ENCODE peak calls at places on chromosomes 11 and 22, in five cellular contexts. K is GM12878, L is HepG2, R is K562, Y is SK-N-SH. I is an unnamed sample.
A peak's percentile ranks its signal among the peaks of the same experiment; 100 is the strongest.

GRCh38 chr22:46045459-46046298 is 68.7 kb upstream of the WNT7B start:
- DNase-seq in K (no peak), L (no peak), R (no peak), Y (no peak), I (no peak)

GRCh38 chr22:32836286-32836859 is 34.9 kb downstream of the TIMP3 start:
- DNase-seq in K (no peak), L (peak; percentile 11), R (peak; percentile 51), Y (peak; percentile 51), I (no peak)

GRCh38 chr11:65403607-65404121 is 17.2 kb downstream of the FRMD8 start:
- DNase-seq in K (no peak), L (no peak), R (no peak), Y (no peak), I (no peak)

GRCh38 chr11:119433369-119433749 is 10.4 kb upstream of the THY1 start:
- DNase-seq in K (no peak), L (no peak), R (no peak), Y (no peak), I (no peak)

GRCh38 chr11:130772266-130773227 is 143.7 kb downstream of the SNX19 start:
- DNase-seq in K (no peak), L (no peak), R (no peak), Y (no peak), I (no peak)

GRCh38 chr22:44199164-44199563 is 18.4 kb downstream of the PARVG start:
- DNase-seq in K (no peak), L (no peak), R (no peak), Y (no peak), I (no peak)

GRCh38 chr11:12786891-12787290 is 112.7 kb downstream of the TEAD1 start:
- DNase-seq in K (no peak), L (no peak), R (no peak), Y (no peak), I (no peak)

GRCh38 chr11:9250139-9250582 is 15.0 kb downstream of the DENND5A start:
- DNase-seq in K (peak; percentile 77), L (no peak), R (no peak), Y (no peak), I (peak; percentile 27)

GRCh38 chr11:102318469-102318868 is 1.2 kb downstream of the BIRC3 start:
- DNase-seq in K (no peak), L (no peak), R (no peak), Y (no peak), I (no peak)

GRCh38 chr11:126079640-126080205 is 17.1 kb upstream of the CDON start:
- DNase-seq in K (no peak), L (peak; percentile 63), R (no peak), Y (peak; percentile 62), I (no peak)

GRCh38 chr11:794766-795637 is 3.1 kb downstream of the SLC25A22 start:
- DNase-seq in K (no peak), L (no peak), R (no peak), Y (no peak), I (no peak)

GRCh38 chr11:33214187-33214586 is 43.0 kb upstream of the HIPK3 start:
- DNase-seq in K (no peak), L (no peak), R (no peak), Y (no peak), I (no peak)

GRCh38 chr11:101083334-101083733 is 46.3 kb downstream of the PGR start:
- DNase-seq in K (no peak), L (no peak), R (no peak), Y (no peak), I (no peak)

GRCh38 chr11:131811380-131811779 is 441.0 kb downstream of the NTM start:
- DNase-seq in K (no peak), L (no peak), R (no peak), Y (no peak), I (no peak)

GRCh38 chr11:62450543-62451242 is 31.9 kb downstream of the SCGB1A1 start:
- DNase-seq in K (no peak), L (no peak), R (no peak), Y (no peak), I (no peak)

GRCh38 chr22:29194269-29194668 is 11.4 kb upstream of the EMID1 start:
- DNase-seq in K (no peak), L (no peak), R (peak; percentile 52), Y (no peak), I (no peak)

GRCh38 chr11:460331-461199 is 10.5 kb downstream of the PTDSS2 start:
- DNase-seq in K (no peak), L (no peak), R (peak; percentile 71), Y (no peak), I (no peak)

GRCh38 chr11:103618532-103618931 is 417.9 kb upstream of the DDI1 start:
- DNase-seq in K (no peak), L (no peak), R (no peak), Y (peak; percentile 19), I (no peak)

GRCh38 chr11:115645631-115646271 is 141.5 kb upstream of the CADM1 start:
- DNase-seq in K (no peak), L (no peak), R (peak; percentile 53), Y (peak; percentile 44), I (no peak)

GRCh38 chr11:134669796-134670195 is 257.8 kb upstream of the B3GAT1 start:
- DNase-seq in K (no peak), L (no peak), R (no peak), Y (no peak), I (no peak)

GRCh38 chr11:130522284-130522961 is 74.0 kb downstream of the ADAMTS15 start:
- DNase-seq in K (no peak), L (peak; percentile 10), R (peak; percentile 79), Y (peak; percentile 70), I (no peak)

GRCh38 chr22:25112538-25113253 is 87.0 kb upstream of the CRYBB3 start:
- DNase-seq in K (no peak), L (peak; percentile 33), R (no peak), Y (no peak), I (no peak)

GRCh38 chr11:3907590-3907989 is 52.1 kb downstream of the STIM1 start:
- DNase-seq in K (no peak), L (no peak), R (no peak), Y (no peak), I (no peak)

GRCh38 chr11:112219476-112220232 is 6.6 kb upstream of the PTS start:
- DNase-seq in K (peak; percentile 56), L (peak; percentile 72), R (peak; percentile 72), Y (peak; percentile 72), I (peak; percentile 33)

GRCh38 chr11:2804701-2805387 is 80.7 kb downstream of the CDKN1C start:
- DNase-seq in K (no peak), L (no peak), R (no peak), Y (no peak), I (no peak)

GRCh38 chr22:32249231-32249630 is 5.9 kb downstream of the SLC5A4 start:
- DNase-seq in K (no peak), L (no peak), R (no peak), Y (no peak), I (no peak)

GRCh38 chr22:47289316-47289985 is 527.0 kb downstream of the TBC1D22A start:
- DNase-seq in K (no peak), L (no peak), R (no peak), Y (no peak), I (no peak)

GRCh38 chr11:134577801-134578200 is 165.8 kb upstream of the B3GAT1 start:
- DNase-seq in K (no peak), L (no peak), R (no peak), Y (no peak), I (no peak)

GRCh38 chr11:69018924-69019323 is 5.9 kb upstream of the MRGPRF start:
- DNase-seq in K (no peak), L (no peak), R (no peak), Y (no peak), I (no peak)

GRCh38 chr11:19633276-19633675 is 79.4 kb upstream of the NAV2 start:
- DNase-seq in K (no peak), L (no peak), R (no peak), Y (no peak), I (no peak)

DNA sequence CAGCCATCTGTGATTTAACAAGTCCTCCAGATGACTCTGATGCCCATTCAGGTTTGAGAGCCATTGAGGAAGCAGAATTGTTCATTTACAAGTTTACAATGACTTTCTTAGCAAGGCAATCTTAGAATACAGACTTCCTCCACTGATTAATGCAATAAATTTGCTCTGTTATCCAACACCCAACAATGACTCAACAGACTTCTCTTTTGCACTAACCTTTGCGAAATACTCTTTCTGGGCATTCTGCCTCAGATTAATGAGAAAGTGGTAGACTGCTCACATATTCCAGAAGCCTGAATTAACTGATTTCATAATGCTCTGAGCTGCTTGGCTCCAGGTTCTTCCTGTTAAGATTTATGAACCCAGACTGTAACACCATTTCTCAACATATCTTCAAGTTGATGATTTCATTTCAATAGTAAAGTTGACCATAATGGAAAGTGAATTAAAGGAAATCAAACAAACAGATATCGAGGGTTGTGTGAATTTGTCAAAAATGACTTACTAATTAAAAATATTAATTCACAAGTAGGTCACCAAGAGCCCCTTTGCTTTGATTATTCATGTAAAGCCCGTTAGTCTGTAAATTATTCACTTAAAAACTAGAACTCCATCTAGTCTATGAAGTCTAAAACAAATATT is 70.5 kb upstream of the BLID start:
- DNase-seq in K (no peak), L (no peak), R (no peak), Y (no peak), I (no peak)
- TF ChIP-seq POLR2AphosphoS5 in K (no peak), L (no peak), R (no peak), Y (no peak), I (no peak)

GRCh38 chr11:122807731-122808485 is 30.4 kb upstream of the CRTAM start:
- DNase-seq in K (no peak), L (no peak), R (no peak), Y (no peak), I (no peak)

GRCh38 chr11:122804796-122805195 is 33.5 kb upstream of the CRTAM start:
- DNase-seq in K (no peak), L (no peak), R (no peak), Y (no peak), I (no peak)

GRCh38 chr11:122809861-122810260 is 28.4 kb upstream of the CRTAM start:
- DNase-seq in K (no peak), L (no peak), R (no peak), Y (no peak), I (no peak)

GRCh38 chr11:122811721-122812120 is 26.6 kb upstream of the CRTAM start:
- DNase-seq in K (no peak), L (no peak), R (no peak), Y (no peak), I (no peak)

DNA sequence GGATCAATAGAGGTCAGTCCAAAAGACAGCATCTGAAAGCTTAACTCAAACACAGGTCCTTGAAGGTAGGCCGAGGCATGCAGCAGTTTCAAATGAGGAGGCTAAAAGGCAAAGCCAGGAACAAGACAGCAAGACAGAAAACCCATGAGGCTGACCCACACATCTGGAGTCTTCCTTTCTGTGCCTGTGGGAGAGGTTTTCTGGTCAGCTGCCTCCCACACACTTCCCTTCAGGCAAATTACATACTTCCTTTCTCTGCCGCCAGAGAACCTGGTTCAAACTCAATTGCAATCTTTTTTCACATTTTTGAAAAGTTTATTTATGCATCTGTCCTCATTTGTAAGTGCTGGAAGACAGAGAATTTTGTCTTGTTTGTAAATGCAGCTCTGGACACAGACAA is 29.8 kb upstream of the CRTAM start:
- DNase-seq in K (peak; percentile 66), L (no peak), R (no peak), Y (no peak), I (no peak)
- TF ChIP-seq TAF1 in K (no peak), L (no peak), R (no peak), Y (no peak), I (no peak)

GRCh38 chr22:28112130-28112529 is 193.1 kb upstream of the PITPNB start:
- DNase-seq in K (no peak), L (no peak), R (no peak), Y (no peak), I (no peak)
- TF ChIP-seq POLR2AphosphoS5 in K (no peak), L (no peak), R (no peak), Y (no peak), I (no peak)

GRCh38 chr11:128865490-128865889 is 1.6 kb downstream of the KCNJ1 start:
- DNase-seq in K (no peak), L (no peak), R (no peak), Y (no peak), I (no peak)
- TF ChIP-seq TAF1 in K (no peak), L (no peak), R (no peak), Y (no peak), I (no peak)

GRCh38 chr11:78371221-78371899 is 46.3 kb downstream of the GAB2 start:
- DNase-seq in K (no peak), L (no peak), R (no peak), Y (no peak), I (no peak)
- TF ChIP-seq POLR2AphosphoS5 in K (no peak), L (no peak), R (no peak), Y (no peak), I (no peak)